ENCODE peak calls at places on chromosomes 3 and 15, in ten cellular contexts. X is mesendoderm, L is astrocyte, V is heart left ventricle, P is heart right ventricle, M is tibial artery, W is IMR-90, D is A549, G is fibroblast of lung, J is mammary epithelial cell. K is an unnamed sample. For H3K4me1, the result is how much of the 10 kb centered on the place peaks cover.

GRCh38 chr3:172034786-172035685 is 4.3 kb upstream of the FNDC3B start:
- DNase-seq in X (peak), L (no peak), V (no peak), P (no peak), M (no peak), W (peak), D (no peak), G (no peak), J (no peak), K (no peak)

GRCh38 chr3:134315286-134316106 is 58.8 kb downstream of the AMOTL2 start:
- DNase-seq in X (peak), L (peak), V (peak), P (peak), M (peak), W (peak), D (no peak), G (peak), J (no peak), K (no peak)

GRCh38 chr3:98994128-98994762 is 92.8 kb upstream of the DCBLD2 start:
- DNase-seq in X (peak), L (peak), V (no peak), P (no peak), M (no peak), W (peak), D (no peak), G (peak), J (peak), K (peak)

GRCh38 chr3:121557426-121557934 is 10.3 kb upstream of the ARGFX start:
- DNase-seq in X (no peak), L (no peak), V (no peak), P (no peak), M (no peak), W (no peak), D (no peak), G (no peak), J (no peak), K (no peak)

GRCh38 chr3:175214210-175214609 is 355.1 kb downstream of the NAALADL2 start:
- DNase-seq in X (no peak), L (no peak), V (no peak), P (no peak), M (no peak), W (no peak), D (no peak), G (no peak), J (no peak), K (no peak)

GRCh38 chr15:42511010-42511396 is 15.6 kb downstream of the SNAP23 start:
- DNase-seq in X (no peak), L (peak), V (no peak), P (no peak), M (no peak), W (peak), D (no peak), G (peak), J (peak), K (peak)

GRCh38 chr3:73018298-73018697 is 21.7 kb downstream of the PPP4R2 start:
- DNase-seq in X (no peak), L (no peak), V (no peak), P (no peak), M (no peak), W (no peak), D (no peak), G (no peak), J (no peak), K (no peak)

GRCh38 chr3:155449613-155450267 is 156.3 kb upstream of the STRIT1 start:
- DNase-seq in X (no peak), L (peak), V (peak), P (peak), M (no peak), W (no peak), D (no peak), G (peak), J (no peak), K (no peak)

GRCh38 chr3:45617430-45618080 is 23.0 kb downstream of the LIMD1 start:
- DNase-seq in X (no peak), L (no peak), V (no peak), P (no peak), M (no peak), W (no peak), D (no peak), G (no peak), J (no peak), K (no peak)

GRCh38 chr3:71704915-71705314 is 20.3 kb downstream of the EIF4E3 start:
- DNase-seq in X (no peak), L (no peak), V (no peak), P (no peak), M (no peak), W (no peak), D (no peak), G (no peak), J (no peak), K (no peak)
- H3K4me1 ChIP-seq in X (under half), L (under half), V (under half), P (under half), M (under half), W (under half), D (under half), G (under half), J (under half), K (under half)

GRCh38 chr15:34374816-34375215 is 7.8 kb upstream of the LPCAT4 start:
- DNase-seq in X (no peak), L (no peak), V (no peak), P (no peak), M (no peak), W (no peak), D (no peak), G (no peak), J (no peak), K (no peak)

GRCh38 chr15:34370643-34371042 is 3.6 kb upstream of the LPCAT4 start:
- DNase-seq in X (no peak), L (no peak), V (no peak), P (no peak), M (no peak), W (no peak), D (no peak), G (no peak), J (no peak), K (no peak)

GRCh38 chr15:34376856-34377255 is 9.9 kb upstream of the LPCAT4 start:
- DNase-seq in X (no peak), L (no peak), V (no peak), P (no peak), M (no peak), W (no peak), D (no peak), G (no peak), J (no peak), K (no peak)

GRCh38 chr15:34370129-34370528 is 3.1 kb upstream of the LPCAT4 start:
- DNase-seq in X (no peak), L (no peak), V (no peak), P (no peak), M (no peak), W (no peak), D (no peak), G (no peak), J (no peak), K (no peak)

DNA sequence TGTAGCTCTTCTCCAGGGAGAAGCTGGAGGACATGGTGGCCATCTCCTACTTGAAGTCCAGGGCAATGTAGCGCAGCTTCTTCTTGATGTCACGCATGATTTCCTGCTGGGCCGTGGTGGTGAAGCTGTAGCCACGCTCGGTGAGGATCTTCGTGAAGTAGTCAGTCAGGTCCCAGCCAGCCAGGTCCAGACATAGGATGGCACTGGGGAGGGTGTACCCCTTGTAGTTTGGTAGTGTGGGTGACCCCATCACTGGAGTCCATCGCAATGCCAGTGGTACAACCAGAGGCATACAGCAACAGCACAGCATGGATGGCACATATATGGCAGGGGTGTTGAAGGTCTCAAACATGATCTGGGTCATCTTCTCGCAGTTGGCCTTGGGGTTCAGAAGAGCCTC is 7.0 kb upstream of the LPCAT4 start:
- DNase-seq in X (no peak), L (no peak), V (no peak), P (no peak), M (no peak), W (no peak), D (no peak), G (no peak), J (no peak), K (no peak)
- H3K4me3 ChIP-seq in X (no peak), L (no peak), V (no peak), P (no peak), M (no peak), W (no peak), D (no peak), G (no peak), J (no peak), K (no peak)

GRCh38 chr15:90881978-90882721 is 2.2 kb upstream of the FES start:
- DNase-seq in X (no peak), L (no peak), V (no peak), P (no peak), M (no peak), W (no peak), D (no peak), G (no peak), J (no peak), K (no peak)
- H3K4me1 ChIP-seq in X (under half), L (under half), V (under half), P (under half), M (under half), W (under half), D (under half), G (under half), J (under half), K (under half)

DNA sequence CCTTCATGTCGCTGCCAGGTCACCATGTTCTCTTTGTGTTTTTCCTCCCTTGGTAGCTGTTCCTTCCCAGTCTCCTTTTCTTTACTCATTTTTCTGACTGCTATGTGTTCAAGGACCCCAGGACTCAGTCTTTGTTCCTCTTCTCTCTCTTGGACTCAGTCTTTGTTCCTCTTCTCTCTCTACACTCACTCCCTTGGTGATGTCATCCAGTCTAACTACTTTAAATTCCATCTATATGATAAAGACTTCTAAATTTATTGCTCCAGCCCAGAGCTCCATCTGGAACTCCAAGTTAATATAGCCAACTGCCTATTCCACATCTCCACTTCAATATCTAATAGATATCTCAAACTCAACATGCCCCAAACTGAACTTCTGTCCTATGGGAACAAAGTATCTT is 4.8 kb upstream of the DYNC1LI1 start:
- DNase-seq in X (no peak), L (no peak), V (no peak), P (no peak), M (no peak), W (peak), D (no peak), G (peak), J (no peak), K (peak)
- H3K4me3 ChIP-seq in X (no peak), L (no peak), V (no peak), P (no peak), M (no peak), W (no peak), D (no peak), G (no peak), J (no peak), K (no peak)

DNA sequence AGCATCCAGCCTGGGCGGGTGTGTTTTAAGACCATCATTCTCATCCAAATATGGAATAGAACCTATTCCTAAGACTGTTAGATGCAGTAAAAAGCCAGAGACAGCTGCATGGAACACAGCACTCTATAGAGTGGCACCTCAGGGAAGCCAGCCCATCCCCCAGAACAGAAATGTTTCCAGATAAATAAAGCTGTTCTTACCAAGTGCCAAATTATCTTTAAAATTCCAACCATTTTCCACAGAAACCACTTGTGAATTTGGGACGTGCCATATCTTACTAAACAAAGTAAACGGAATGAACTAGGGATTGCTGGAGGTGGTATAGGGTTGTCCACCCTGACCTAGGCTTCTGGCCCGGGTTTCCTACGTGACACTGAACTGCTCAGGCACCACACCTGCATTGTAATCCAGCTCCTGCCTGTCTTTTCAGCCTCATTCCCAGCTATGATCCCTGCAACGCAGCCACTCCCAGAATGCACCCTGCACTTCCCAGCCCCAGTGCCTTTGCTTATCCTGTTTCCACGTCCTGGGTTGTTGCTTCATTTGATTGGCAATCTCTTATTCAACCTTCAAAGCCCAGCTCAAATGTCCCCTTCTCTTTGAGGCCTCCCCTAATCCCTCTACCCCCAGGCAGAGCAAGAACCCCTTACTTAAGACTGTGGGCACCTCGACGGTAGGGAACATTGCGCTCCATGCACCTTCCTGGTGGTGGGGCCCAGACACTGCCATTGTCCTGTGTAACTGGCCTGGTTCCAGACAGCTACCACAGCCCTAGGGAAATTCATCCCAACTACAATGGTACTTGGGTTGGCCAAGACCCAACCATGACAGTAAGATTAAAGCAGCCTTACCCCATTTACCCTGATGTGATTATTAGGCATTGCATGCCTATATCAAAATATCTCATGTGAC is 100.2 kb downstream of the IQSEC1 start:
- DNase-seq in X (no peak), L (no peak), V (no peak), P (no peak), M (no peak), W (no peak), D (no peak), G (no peak), J (no peak), K (no peak)
- H3K4me1 ChIP-seq in X (under half), L (under half), V (under half), P (under half), M (under half), W (under half), D (under half), G (under half), J (under half), K (under half)

GRCh38 chr15:85688703-85689102 is 106.0 kb downstream of the KLHL25 start:
- DNase-seq in X (no peak), L (no peak), V (no peak), P (no peak), M (no peak), W (no peak), D (no peak), G (no peak), J (no peak), K (no peak)
- H3K4me3 ChIP-seq in X (no peak), L (no peak), V (no peak), P (no peak), M (no peak), W (no peak), D (no peak), G (no peak), J (no peak), K (no peak)

GRCh38 chr3:17744693-17745092 is 2.3 kb upstream of the TBC1D5 start:
- DNase-seq in X (no peak), L (no peak), V (no peak), P (no peak), M (no peak), W (no peak), D (no peak), G (no peak), J (no peak), K (no peak)
- H3K4me1 ChIP-seq in X (under half), L (under half), V (under half), P (under half), M (under half), W (under half), D (under half), G (under half), J (under half), K (under half)

GRCh38 chr3:43959498-43960447 is 269.0 kb downstream of the ABHD5 start:
- DNase-seq in X (no peak), L (no peak), V (no peak), P (no peak), M (no peak), W (no peak), D (no peak), G (no peak), J (no peak), K (no peak)

GRCh38 chr3:43956945-43957344 is 266.2 kb downstream of the ABHD5 start:
- DNase-seq in X (no peak), L (no peak), V (no peak), P (no peak), M (no peak), W (no peak), D (no peak), G (no peak), J (no peak), K (no peak)

GRCh38 chr3:43957553-43957952 is 266.8 kb downstream of the ABHD5 start:
- DNase-seq in X (no peak), L (no peak), V (no peak), P (no peak), M (no peak), W (no peak), D (no peak), G (no peak), J (no peak), K (no peak)

GRCh38 chr3:43958973-43959372 is 268.2 kb downstream of the ABHD5 start:
- DNase-seq in X (no peak), L (no peak), V (no peak), P (no peak), M (no peak), W (no peak), D (no peak), G (no peak), J (no peak), K (no peak)

DNA sequence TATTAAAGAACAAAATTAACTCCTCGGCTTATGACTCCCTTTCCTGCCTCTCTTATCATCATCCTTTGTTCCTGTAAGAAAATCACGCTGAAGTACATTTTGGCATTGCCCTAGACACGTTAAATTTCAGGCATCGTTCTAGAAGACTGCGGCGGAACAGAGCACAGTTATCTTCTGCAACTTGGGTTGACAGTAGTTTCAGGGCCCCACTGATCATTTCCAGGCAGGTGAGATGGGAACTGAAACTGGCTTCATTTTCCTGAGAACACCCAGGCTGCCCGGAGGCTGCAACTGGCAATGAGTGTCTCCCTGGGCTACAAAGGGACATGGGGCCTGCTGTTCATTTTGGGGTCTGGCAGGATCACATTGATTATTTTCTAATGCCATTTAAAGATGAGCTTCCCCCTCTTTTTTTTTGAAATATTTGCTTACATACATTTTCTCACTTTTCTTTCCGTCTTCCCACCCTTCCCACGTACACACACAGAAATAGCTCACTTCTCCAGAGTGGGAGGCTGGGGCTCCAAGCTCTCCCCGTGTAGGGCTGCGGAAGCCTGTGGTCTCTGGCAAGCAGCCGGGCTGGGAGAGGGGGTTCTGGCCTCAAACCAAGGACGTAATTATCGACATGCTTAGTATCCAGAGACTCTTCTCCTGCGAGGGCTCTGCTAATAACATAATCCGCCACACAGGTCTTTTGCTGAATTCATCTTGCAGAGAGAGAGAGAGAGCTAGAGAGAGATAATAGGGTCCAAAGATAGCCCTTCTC is 267.4 kb downstream of the ABHD5 start:
- DNase-seq in X (no peak), L (no peak), V (no peak), P (no peak), M (no peak), W (no peak), D (no peak), G (no peak), J (no peak), K (no peak)
- H3K4me3 ChIP-seq in X (no peak), L (no peak), V (no peak), P (no peak), M (no peak), W (no peak), D (no peak), G (no peak), J (no peak), K (no peak)

DNA sequence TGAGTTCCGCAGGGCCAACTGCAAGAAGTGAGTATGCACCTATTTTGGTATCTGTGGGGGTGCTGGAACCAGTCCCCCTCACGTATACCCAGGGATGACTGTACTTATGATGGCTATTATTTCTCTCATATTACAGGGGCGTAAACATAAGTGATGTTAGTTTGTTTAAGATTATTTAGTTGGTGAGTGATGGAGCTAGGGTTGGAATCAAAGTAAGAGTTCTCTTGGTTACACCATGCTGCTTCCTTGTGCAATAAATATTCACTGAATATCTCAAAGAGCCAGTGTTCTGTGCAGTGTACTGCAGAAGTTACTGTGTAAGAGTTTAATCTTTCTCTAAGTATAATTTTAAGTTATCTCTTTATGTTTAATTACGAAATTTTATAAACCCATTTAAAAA is 12.8 kb upstream of the UTS2B start:
- DNase-seq in X (no peak), L (no peak), V (no peak), P (no peak), M (no peak), W (peak), D (no peak), G (no peak), J (no peak), K (no peak)
- H3K4me1 ChIP-seq in X (under half), L (under half), V (under half), P (half or more), M (under half), W (under half), D (under half), G (under half), J (under half), K (half or more)